ENCODE peak calls at places on chromosomes 6 and 20, in five cellular contexts. One of them, this sample, is unnamed.

GRCh38 chr20:821083-822065 is 12.1 kb upstream of the FAM110A start:
- ATAC-seq in Panc1: no peak
- ATAC-seq in upper lobe of left lung: no peak
- ATAC-seq in naive thymus-derived CD4-positive, alpha-beta T cell: no peak
- ATAC-seq in aorta: no peak
- ATAC-seq in this sample: no peak

GRCh38 chr20:59144831-59145196 is 18.8 kb upstream of the ZNF831 start:
- ATAC-seq in naive thymus-derived CD4-positive, alpha-beta T cell: no peak
- ATAC-seq in upper lobe of left lung: no peak
- ATAC-seq in Panc1: no peak
- ATAC-seq in aorta: no peak
- ATAC-seq in this sample: no peak

GRCh38 chr6:70956191-70956450 is 739 bp downstream of the B3GAT2 start:
- ATAC-seq in Panc1: peak; percentile 21
- ATAC-seq in naive thymus-derived CD4-positive, alpha-beta T cell: no peak
- ATAC-seq in aorta: no peak
- ATAC-seq in upper lobe of left lung: no peak
- ATAC-seq in this sample: no peak

GRCh38 chr20:58531063-58531462 is 15.9 kb upstream of the APCDD1L start:
- ATAC-seq in aorta: no peak
- ATAC-seq in naive thymus-derived CD4-positive, alpha-beta T cell: no peak
- ATAC-seq in Panc1: no peak
- ATAC-seq in upper lobe of left lung: no peak
- ATAC-seq in this sample: no peak

GRCh38 chr6:3383525-3383924 is 73.3 kb downstream of the SLC22A23 start:
- ATAC-seq in naive thymus-derived CD4-positive, alpha-beta T cell: no peak
- ATAC-seq in upper lobe of left lung: no peak
- ATAC-seq in Panc1: no peak
- ATAC-seq in aorta: no peak
- ATAC-seq in this sample: no peak

GRCh38 chr6:117441824-117442264 is 16.1 kb upstream of the ROS1 start:
- ATAC-seq in naive thymus-derived CD4-positive, alpha-beta T cell: no peak
- ATAC-seq in aorta: no peak
- ATAC-seq in upper lobe of left lung: peak; percentile 74
- ATAC-seq in Panc1: no peak
- ATAC-seq in this sample: no peak

GRCh38 chr6:9502991-9503761 is 911.7 kb downstream of the TFAP2A start:
- ATAC-seq in naive thymus-derived CD4-positive, alpha-beta T cell: no peak
- ATAC-seq in Panc1: peak; percentile 96
- ATAC-seq in aorta: no peak
- ATAC-seq in upper lobe of left lung: no peak
- ATAC-seq in this sample: no peak

GRCh38 chr20:31538327-31538726 is 24.1 kb downstream of the HM13 start:
- ATAC-seq in Panc1: no peak
- ATAC-seq in upper lobe of left lung: no peak
- ATAC-seq in aorta: no peak
- ATAC-seq in naive thymus-derived CD4-positive, alpha-beta T cell: no peak
- ATAC-seq in this sample: no peak

GRCh38 chr6:142482249-142482648 is 180.4 kb downstream of the ADGRG6 start:
- ATAC-seq in upper lobe of left lung: no peak
- ATAC-seq in Panc1: no peak
- ATAC-seq in naive thymus-derived CD4-positive, alpha-beta T cell: peak; percentile 40
- ATAC-seq in aorta: no peak
- ATAC-seq in this sample: no peak

GRCh38 chr6:51167468-51167867 is 348.8 kb downstream of the TFAP2B start:
- ATAC-seq in aorta: no peak
- ATAC-seq in Panc1: no peak
- ATAC-seq in upper lobe of left lung: no peak
- ATAC-seq in naive thymus-derived CD4-positive, alpha-beta T cell: no peak
- ATAC-seq in this sample: no peak

GRCh38 chr6:128494440-128494839 is 26.0 kb downstream of the PTPRK start:
- ATAC-seq in Panc1: no peak
- ATAC-seq in upper lobe of left lung: no peak
- ATAC-seq in naive thymus-derived CD4-positive, alpha-beta T cell: no peak
- ATAC-seq in aorta: no peak
- ATAC-seq in this sample: no peak

GRCh38 chr6:128493877-128494276 is 26.5 kb downstream of the PTPRK start:
- ATAC-seq in Panc1: no peak
- ATAC-seq in naive thymus-derived CD4-positive, alpha-beta T cell: no peak
- ATAC-seq in aorta: no peak
- ATAC-seq in upper lobe of left lung: no peak
- ATAC-seq in this sample: no peak

GRCh38 chr6:128491643-128492206 is 28.7 kb downstream of the PTPRK start:
- ATAC-seq in naive thymus-derived CD4-positive, alpha-beta T cell: no peak
- ATAC-seq in aorta: no peak
- ATAC-seq in upper lobe of left lung: no peak
- ATAC-seq in Panc1: peak; percentile 77
- ATAC-seq in this sample: peak; percentile 69

GRCh38 chr6:128491041-128491642 is 29.3 kb downstream of the PTPRK start:
- ATAC-seq in aorta: no peak
- ATAC-seq in naive thymus-derived CD4-positive, alpha-beta T cell: no peak
- ATAC-seq in upper lobe of left lung: no peak
- ATAC-seq in Panc1: peak; percentile 68
- ATAC-seq in this sample: no peak

GRCh38 chr6:128492386-128492785 is 28.0 kb downstream of the PTPRK start:
- ATAC-seq in aorta: no peak
- ATAC-seq in naive thymus-derived CD4-positive, alpha-beta T cell: no peak
- ATAC-seq in upper lobe of left lung: peak; percentile 71
- ATAC-seq in Panc1: no peak
- ATAC-seq in this sample: no peak
- H3K27ac ChIP-seq in aorta: no peak overlapping the region
- H3K27ac ChIP-seq in naive thymus-derived CD4-positive, alpha-beta T cell: no peak overlapping the region
- H3K27ac ChIP-seq in upper lobe of left lung: peak overlapping the region; percentile 48
- H3K27ac ChIP-seq in Panc1: peak overlapping the region; percentile 87
- H3K27ac ChIP-seq in this sample: peak overlapping the region; percentile 85

DNA sequence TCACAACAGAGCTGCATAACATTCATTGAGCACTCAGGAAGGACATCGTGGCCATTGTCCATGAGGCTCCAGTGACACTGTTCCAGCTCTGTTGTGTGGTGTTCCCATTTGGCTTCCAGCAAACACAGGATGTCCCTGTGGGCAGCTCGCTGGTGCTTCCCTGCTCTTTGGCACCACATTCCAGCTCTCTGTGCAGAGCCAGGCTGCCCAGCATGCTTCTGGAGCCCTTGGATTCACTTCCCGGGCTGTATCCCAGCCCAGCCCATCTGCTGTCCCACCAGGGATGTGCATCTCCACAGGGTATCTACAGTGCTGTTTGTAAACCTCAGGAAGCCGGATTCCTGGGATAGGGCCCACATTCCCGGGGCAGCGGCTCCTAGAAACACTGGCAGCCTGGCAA is 57.2 kb downstream of the CTCFL start:
- ATAC-seq in upper lobe of left lung: no peak
- ATAC-seq in aorta: no peak
- ATAC-seq in Panc1: no peak
- ATAC-seq in naive thymus-derived CD4-positive, alpha-beta T cell: no peak
- ATAC-seq in this sample: no peak
- H3K27ac ChIP-seq in upper lobe of left lung: no peak overlapping the region
- H3K27ac ChIP-seq in aorta: no peak overlapping the region
- H3K27ac ChIP-seq in Panc1: no peak overlapping the region
- H3K27ac ChIP-seq in naive thymus-derived CD4-positive, alpha-beta T cell: no peak overlapping the region
- H3K27ac ChIP-seq in this sample: no peak overlapping the region

GRCh38 chr6:160069459-160069858 is 52.2 kb upstream of the SLC22A1 start:
- ATAC-seq in naive thymus-derived CD4-positive, alpha-beta T cell: no peak
- ATAC-seq in aorta: no peak
- ATAC-seq in Panc1: no peak
- ATAC-seq in upper lobe of left lung: no peak
- ATAC-seq in this sample: no peak

GRCh38 chr6:160070831-160071230 is 50.8 kb upstream of the SLC22A1 start:
- ATAC-seq in aorta: no peak
- ATAC-seq in naive thymus-derived CD4-positive, alpha-beta T cell: no peak
- ATAC-seq in upper lobe of left lung: no peak
- ATAC-seq in Panc1: no peak
- ATAC-seq in this sample: no peak

GRCh38 chr6:160071805-160072687 is 49.6 kb upstream of the SLC22A1 start:
- ATAC-seq in aorta: no peak
- ATAC-seq in naive thymus-derived CD4-positive, alpha-beta T cell: no peak
- ATAC-seq in Panc1: peak; percentile 74
- ATAC-seq in upper lobe of left lung: peak; percentile 26
- ATAC-seq in this sample: no peak

GRCh38 chr6:160069050-160069454 is 52.6 kb upstream of the SLC22A1 start:
- ATAC-seq in aorta: no peak
- ATAC-seq in Panc1: no peak
- ATAC-seq in upper lobe of left lung: peak; percentile 7
- ATAC-seq in naive thymus-derived CD4-positive, alpha-beta T cell: peak; percentile 63
- ATAC-seq in this sample: no peak

DNA sequence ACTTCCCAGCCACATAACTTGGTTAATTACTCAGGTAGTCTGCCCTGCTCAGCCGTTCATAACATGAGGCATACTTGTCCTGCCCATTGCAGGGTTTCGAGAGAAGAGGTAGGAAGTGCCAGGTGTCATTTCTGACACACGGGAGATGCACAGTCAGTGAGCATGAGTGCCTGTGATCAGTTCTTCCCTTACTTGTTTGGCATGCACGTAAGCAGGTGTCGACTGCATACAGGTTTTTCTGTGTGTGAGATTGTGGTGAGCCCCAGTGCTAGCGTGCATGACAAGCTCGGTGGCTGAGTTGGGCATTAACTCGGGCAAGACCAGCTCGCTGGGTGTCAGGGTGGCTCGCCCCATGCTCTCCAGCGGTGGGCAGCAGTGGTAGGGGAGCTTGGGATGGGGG is 51.2 kb upstream of the SLC22A1 start:
- ATAC-seq in Panc1: no peak
- ATAC-seq in naive thymus-derived CD4-positive, alpha-beta T cell: no peak
- ATAC-seq in aorta: no peak
- ATAC-seq in upper lobe of left lung: no peak
- ATAC-seq in this sample: no peak
- H3K27ac ChIP-seq in Panc1: no peak overlapping the region
- H3K27ac ChIP-seq in naive thymus-derived CD4-positive, alpha-beta T cell: no peak overlapping the region
- H3K27ac ChIP-seq in aorta: no peak overlapping the region
- H3K27ac ChIP-seq in upper lobe of left lung: no peak overlapping the region
- H3K27ac ChIP-seq in this sample: no peak overlapping the region

GRCh38 chr20:64047968-64048401 is 1.5 kb downstream of the SOX18 start:
- ATAC-seq in aorta: no peak
- ATAC-seq in upper lobe of left lung: no peak
- ATAC-seq in Panc1: no peak
- ATAC-seq in naive thymus-derived CD4-positive, alpha-beta T cell: no peak
- ATAC-seq in this sample: no peak

GRCh38 chr20:64050261-64051032 is 1.0 kb upstream of the SOX18 start:
- ATAC-seq in Panc1: peak; percentile 7
- ATAC-seq in naive thymus-derived CD4-positive, alpha-beta T cell: no peak
- ATAC-seq in upper lobe of left lung: no peak
- ATAC-seq in aorta: no peak
- ATAC-seq in this sample: no peak

GRCh38 chr20:64048402-64049044 is 916 bp downstream of the SOX18 start:
- ATAC-seq in naive thymus-derived CD4-positive, alpha-beta T cell: no peak
- ATAC-seq in Panc1: no peak
- ATAC-seq in upper lobe of left lung: no peak
- ATAC-seq in aorta: no peak
- ATAC-seq in this sample: no peak

GRCh38 chr20:64049887-64050260 is 435 bp upstream of the SOX18 start:
- ATAC-seq in Panc1: peak; percentile 14
- ATAC-seq in naive thymus-derived CD4-positive, alpha-beta T cell: no peak
- ATAC-seq in aorta: no peak
- ATAC-seq in upper lobe of left lung: no peak
- ATAC-seq in this sample: no peak

DNA sequence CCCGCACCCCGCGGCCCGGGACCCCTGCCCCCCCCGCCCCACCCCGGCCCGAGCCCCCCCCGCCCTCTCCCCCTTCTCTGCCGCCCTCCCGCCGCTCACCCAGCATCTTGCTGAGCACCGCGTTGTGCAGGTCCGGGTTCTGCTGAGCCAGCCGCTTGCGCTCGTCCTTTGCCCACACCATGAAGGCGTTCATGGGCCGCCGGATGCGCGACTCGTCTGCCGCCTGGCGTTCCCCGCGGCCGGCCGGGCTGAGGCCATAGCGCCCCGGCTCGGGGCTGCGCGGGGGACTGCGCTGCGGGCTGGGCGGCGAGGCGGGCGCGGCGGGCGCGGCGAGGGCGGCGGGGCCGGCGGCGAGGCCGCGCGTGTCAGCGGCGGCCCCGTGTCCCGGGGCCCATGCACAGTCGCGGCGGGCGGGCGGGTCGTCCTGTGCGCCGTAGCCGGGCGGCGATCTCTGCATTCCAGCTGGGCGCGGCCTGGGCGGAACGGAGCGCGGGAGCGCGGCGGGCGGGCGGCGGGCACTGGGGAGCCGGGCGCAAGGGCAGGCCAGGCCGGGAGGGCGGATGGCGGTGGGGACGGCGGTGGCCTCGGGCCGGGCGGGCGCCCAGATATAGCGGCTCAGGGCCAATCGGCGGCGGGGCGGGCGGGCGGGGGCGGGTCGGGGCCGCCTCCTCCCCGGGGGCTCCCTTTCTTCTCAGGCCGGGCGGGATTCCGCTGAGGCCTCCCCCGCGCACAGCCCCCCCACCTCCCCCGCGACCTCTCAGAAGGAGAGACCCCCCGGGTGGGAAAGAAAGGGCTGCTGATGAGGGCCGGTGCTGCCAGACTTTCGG is at the start of gene SOX18:
- ATAC-seq in aorta: no peak
- ATAC-seq in upper lobe of left lung: no peak
- ATAC-seq in naive thymus-derived CD4-positive, alpha-beta T cell: peak; percentile 49
- ATAC-seq in Panc1: peak; percentile 54
- ATAC-seq in this sample: peak; percentile 27
- H3K27ac ChIP-seq in aorta: no peak within 1 kb of the TSS
- H3K27ac ChIP-seq in upper lobe of left lung: peak within 1 kb of the TSS; percentile 88
- H3K27ac ChIP-seq in naive thymus-derived CD4-positive, alpha-beta T cell: no peak within 1 kb of the TSS
- H3K27ac ChIP-seq in Panc1: peak within 1 kb of the TSS; percentile 84
- H3K27ac ChIP-seq in this sample: peak within 1 kb of the TSS; percentile 68

DNA sequence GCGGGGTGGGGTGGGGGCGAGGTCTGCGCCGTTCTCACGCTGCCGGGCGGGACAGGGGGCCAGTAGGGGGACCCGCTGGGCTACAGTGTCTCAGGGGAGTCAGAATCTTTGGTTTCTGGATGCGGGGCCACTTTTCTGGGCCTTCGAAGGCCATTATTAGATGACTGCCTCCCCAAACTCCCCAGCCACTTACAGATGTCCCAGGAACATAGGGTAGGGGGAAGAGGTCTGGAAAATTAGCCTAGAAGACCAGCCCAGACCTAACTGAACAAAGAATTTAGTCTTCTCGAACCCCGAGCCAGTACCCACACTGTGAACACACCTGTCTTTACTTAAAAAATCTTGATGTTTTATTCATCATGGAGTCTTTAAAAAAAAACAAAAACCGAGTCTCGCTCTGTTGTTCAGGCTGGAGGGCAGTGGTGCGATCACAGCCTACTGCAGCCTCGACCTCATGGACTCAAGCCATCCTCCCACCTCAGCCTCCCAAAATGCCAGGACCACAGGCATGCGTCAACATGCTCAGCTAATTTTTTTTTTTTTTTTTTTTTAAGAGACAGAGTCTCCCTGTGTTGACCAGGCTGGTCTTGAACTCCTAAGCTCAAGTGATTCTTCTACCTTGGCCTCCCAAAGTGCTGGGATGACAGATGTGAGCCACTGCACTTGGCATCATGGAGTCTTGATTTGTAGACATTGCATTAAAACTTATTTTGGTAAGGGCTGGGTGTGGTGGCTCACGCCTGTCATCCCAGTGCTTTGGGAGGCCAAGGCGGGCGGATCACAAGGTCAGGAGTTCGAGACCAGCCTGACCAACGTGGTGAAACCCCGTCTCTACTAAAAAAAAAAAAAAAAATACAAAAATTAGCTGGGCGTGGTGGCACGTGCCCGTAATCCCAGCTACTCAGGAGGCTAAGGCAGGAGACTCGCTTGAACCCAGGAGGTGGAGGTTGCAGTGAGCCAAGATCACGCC is 3.3 kb upstream of the SLC29A1 start:
- ATAC-seq in Panc1: no peak
- ATAC-seq in aorta: no peak
- ATAC-seq in naive thymus-derived CD4-positive, alpha-beta T cell: no peak
- ATAC-seq in upper lobe of left lung: no peak
- ATAC-seq in this sample: no peak
- H3K27ac ChIP-seq in Panc1: peak overlapping the region; percentile 78
- H3K27ac ChIP-seq in aorta: peak overlapping the region; percentile 89
- H3K27ac ChIP-seq in naive thymus-derived CD4-positive, alpha-beta T cell: no peak overlapping the region
- H3K27ac ChIP-seq in upper lobe of left lung: peak overlapping the region; percentile 91
- H3K27ac ChIP-seq in this sample: peak overlapping the region; percentile 98

This sample was measured in gastroesophageal sphincter.